ENCODE peak calls at places on chromosomes 2 and 18, in eight cellular contexts. T, F, X, K, U, R, W and I are unnamed samples.

GRCh38 chr2:96770451-96770850 is 9.7 kb downstream of the CNNM4 start:
- DNase-seq in T (no peak), F (no peak), X (no peak), K (no peak), U (no peak), R (no peak), W (no peak), I (no peak)

GRCh38 chr2:210660-211059 is 53.2 kb downstream of the SH3YL1 start:
- DNase-seq in T (no peak), F (no peak), X (no peak), K (no peak), U (no peak), R (no peak), W (no peak), I (no peak)

GRCh38 chr2:119389615-119390306 is 23.0 kb downstream of the DBI start:
- DNase-seq in T (no peak), F (no peak), X (no peak), K (no peak), U (no peak), R (peak; percentile 16), W (peak; percentile 67), I (no peak)

GRCh38 chr2:30398488-30398887 is 48.6 kb upstream of the LCLAT1 start:
- DNase-seq in T (no peak), F (no peak), X (no peak), K (no peak), U (no peak), R (peak; percentile 19), W (peak; percentile 22), I (no peak)

GRCh38 chr2:181310967-181311366 is 146.2 kb upstream of the ITGA4 start:
- DNase-seq in T (no peak), F (no peak), X (no peak), K (no peak), U (no peak), R (no peak), W (no peak), I (no peak)

GRCh38 chr18:12990128-12990485 is 1.1 kb upstream of the CEP192 start:
- DNase-seq in T (no peak), F (peak; percentile 45), X (no peak), K (no peak), U (peak; percentile 4), R (no peak), W (no peak), I (no peak)

GRCh38 chr2:9715238-9715637 is 84.4 kb upstream of the YWHAQ start:
- DNase-seq in T (no peak), F (no peak), X (no peak), K (no peak), U (no peak), R (no peak), W (no peak), I (no peak)

GRCh38 chr18:52175406-52175805 is 164.6 kb upstream of the DCC start:
- DNase-seq in T (no peak), F (no peak), X (no peak), K (no peak), U (no peak), R (no peak), W (no peak), I (no peak)

GRCh38 chr18:8699126-8699525 is 6.2 kb upstream of the MTCL1 start:
- DNase-seq in T (no peak), F (no peak), X (no peak), K (no peak), U (no peak), R (no peak), W (no peak), I (no peak)

GRCh38 chr18:6414118-6414722 is 491 bp downstream of the L3MBTL4 start:
- DNase-seq in T (peak; percentile 54), F (peak; percentile 53), X (peak; percentile 29), K (no peak), U (no peak), R (no peak), W (peak; percentile 54), I (no peak)

GRCh38 chr2:104872866-104873688 is 19.2 kb downstream of the POU3F3 start:
- DNase-seq in T (peak; percentile 70), F (peak; percentile 42), X (peak; percentile 57), K (peak; percentile 16), U (no peak), R (peak; percentile 58), W (peak; percentile 83), I (peak; percentile 67)

GRCh38 chr2:112493858-112494648 is 12.1 kb downstream of the TTL start:
- DNase-seq in T (no peak), F (no peak), X (no peak), K (no peak), U (no peak), R (peak; percentile 71), W (peak; percentile 66), I (peak; percentile 53)

GRCh38 chr2:241820625-241821384 is 11.8 kb downstream of the NEU4 start:
- DNase-seq in T (no peak), F (no peak), X (no peak), K (no peak), U (no peak), R (no peak), W (no peak), I (no peak)

GRCh38 chr18:31401156-31402025 is 24.8 kb downstream of the DSG4 start:
- DNase-seq in T (no peak), F (no peak), X (no peak), K (no peak), U (no peak), R (no peak), W (no peak), I (peak; percentile 25)

GRCh38 chr18:2823202-2823601 is 23.6 kb upstream of the EMILIN2 start:
- DNase-seq in T (no peak), F (no peak), X (no peak), K (no peak), U (no peak), R (no peak), W (no peak), I (no peak)

GRCh38 chr2:86518498-86518897 is 44.7 kb downstream of the CHMP3 start:
- DNase-seq in T (peak; percentile 3), F (no peak), X (no peak), K (no peak), U (peak; percentile 50), R (peak; percentile 32), W (no peak), I (peak; percentile 36)

GRCh38 chr2:20451761-20452499 is 5.1 kb downstream of the RHOB start:
- DNase-seq in T (no peak), F (no peak), X (no peak), K (no peak), U (no peak), R (no peak), W (no peak), I (no peak)

GRCh38 chr2:164719996-164720941 is 99.0 kb upstream of the GRB14 start:
- DNase-seq in T (no peak), F (no peak), X (no peak), K (no peak), U (no peak), R (peak; percentile 48), W (no peak), I (no peak)